ENCODE peak calls at places on chromosome 1, in seven cellular contexts. One of them, this sample, is unnamed.

GRCh38 chr1:149967041-149967440 is 30.4 kb upstream of the MTMR11 start:
- DNase-seq in dermis blood vessel endothelial cell: no peak
- DNase-seq in stomach: no peak
- DNase-seq in activated CD8-positive, alpha-beta T cell treated with anti-CD3 and anti-CD28 coated beads for 36 hours: no peak
- DNase-seq in CD4-positive, alpha-beta memory T cell: no peak
- DNase-seq in stimulated activated CD4-positive, alpha-beta T cell treated with anti-CD3 and anti-CD28 coated beads, TNF-alpha, amount 100 ng/mL, for 1 hour: no peak
- DNase-seq in CD4-positive, alpha-beta T cell: no peak
- DNase-seq in this sample: no peak

GRCh38 chr1:5769146-5769545 is 223.1 kb downstream of the NPHP4 start:
- DNase-seq in CD4-positive, alpha-beta memory T cell: no peak
- DNase-seq in activated CD8-positive, alpha-beta T cell treated with anti-CD3 and anti-CD28 coated beads for 36 hours: no peak
- DNase-seq in CD4-positive, alpha-beta T cell: no peak
- DNase-seq in dermis blood vessel endothelial cell: no peak
- DNase-seq in stomach: no peak
- DNase-seq in stimulated activated CD4-positive, alpha-beta T cell treated with anti-CD3 and anti-CD28 coated beads, TNF-alpha, amount 100 ng/mL, for 1 hour: no peak
- DNase-seq in this sample: no peak

GRCh38 chr1:209850342-209850979 is 22.7 kb downstream of the UTP25 start:
- DNase-seq in stimulated activated CD4-positive, alpha-beta T cell treated with anti-CD3 and anti-CD28 coated beads, TNF-alpha, amount 100 ng/mL, for 1 hour: no peak
- DNase-seq in activated CD8-positive, alpha-beta T cell treated with anti-CD3 and anti-CD28 coated beads for 36 hours: peak; percentile 54
- DNase-seq in stomach: peak; percentile 36
- DNase-seq in CD4-positive, alpha-beta memory T cell: no peak
- DNase-seq in CD4-positive, alpha-beta T cell: no peak
- DNase-seq in dermis blood vessel endothelial cell: peak; percentile 91
- DNase-seq in this sample: no peak

GRCh38 chr1:6350416-6351088 is 43.0 kb downstream of the ACOT7 start:
- DNase-seq in dermis blood vessel endothelial cell: no peak
- DNase-seq in stimulated activated CD4-positive, alpha-beta T cell treated with anti-CD3 and anti-CD28 coated beads, TNF-alpha, amount 100 ng/mL, for 1 hour: no peak
- DNase-seq in activated CD8-positive, alpha-beta T cell treated with anti-CD3 and anti-CD28 coated beads for 36 hours: no peak
- DNase-seq in CD4-positive, alpha-beta memory T cell: no peak
- DNase-seq in CD4-positive, alpha-beta T cell: no peak
- DNase-seq in stomach: peak; percentile 93
- DNase-seq in this sample: no peak

GRCh38 chr1:36522021-36522420 is 39.3 kb upstream of the CSF3R start:
- DNase-seq in stomach: peak; percentile 9
- DNase-seq in dermis blood vessel endothelial cell: no peak
- DNase-seq in stimulated activated CD4-positive, alpha-beta T cell treated with anti-CD3 and anti-CD28 coated beads, TNF-alpha, amount 100 ng/mL, for 1 hour: no peak
- DNase-seq in CD4-positive, alpha-beta memory T cell: no peak
- DNase-seq in activated CD8-positive, alpha-beta T cell treated with anti-CD3 and anti-CD28 coated beads for 36 hours: no peak
- DNase-seq in CD4-positive, alpha-beta T cell: no peak
- DNase-seq in this sample: no peak

GRCh38 chr1:233304489-233305102 is 9.1 kb upstream of the PCNX2 start:
- DNase-seq in stomach: no peak
- DNase-seq in CD4-positive, alpha-beta memory T cell: peak; percentile 29
- DNase-seq in stimulated activated CD4-positive, alpha-beta T cell treated with anti-CD3 and anti-CD28 coated beads, TNF-alpha, amount 100 ng/mL, for 1 hour: no peak
- DNase-seq in CD4-positive, alpha-beta T cell: no peak
- DNase-seq in activated CD8-positive, alpha-beta T cell treated with anti-CD3 and anti-CD28 coated beads for 36 hours: no peak
- DNase-seq in dermis blood vessel endothelial cell: peak; percentile 38
- DNase-seq in this sample: no peak

GRCh38 chr1:183012301-183012994 is 10.8 kb upstream of the LAMC1 start:
- DNase-seq in CD4-positive, alpha-beta memory T cell: no peak
- DNase-seq in CD4-positive, alpha-beta T cell: no peak
- DNase-seq in dermis blood vessel endothelial cell: peak; percentile 44
- DNase-seq in activated CD8-positive, alpha-beta T cell treated with anti-CD3 and anti-CD28 coated beads for 36 hours: no peak
- DNase-seq in stimulated activated CD4-positive, alpha-beta T cell treated with anti-CD3 and anti-CD28 coated beads, TNF-alpha, amount 100 ng/mL, for 1 hour: no peak
- DNase-seq in stomach: no peak
- DNase-seq in this sample: no peak

GRCh38 chr1:177780096-177780700 is 189.7 kb downstream of the SEC16B start:
- DNase-seq in stimulated activated CD4-positive, alpha-beta T cell treated with anti-CD3 and anti-CD28 coated beads, TNF-alpha, amount 100 ng/mL, for 1 hour: no peak
- DNase-seq in CD4-positive, alpha-beta memory T cell: no peak
- DNase-seq in stomach: no peak
- DNase-seq in activated CD8-positive, alpha-beta T cell treated with anti-CD3 and anti-CD28 coated beads for 36 hours: no peak
- DNase-seq in CD4-positive, alpha-beta T cell: no peak
- DNase-seq in dermis blood vessel endothelial cell: peak; percentile 52
- DNase-seq in this sample: peak; percentile 6

GRCh38 chr1:115977481-115978258 is 1.4 kb downstream of the SLC22A15 start:
- DNase-seq in dermis blood vessel endothelial cell: no peak
- DNase-seq in stomach: no peak
- DNase-seq in activated CD8-positive, alpha-beta T cell treated with anti-CD3 and anti-CD28 coated beads for 36 hours: no peak
- DNase-seq in stimulated activated CD4-positive, alpha-beta T cell treated with anti-CD3 and anti-CD28 coated beads, TNF-alpha, amount 100 ng/mL, for 1 hour: no peak
- DNase-seq in CD4-positive, alpha-beta T cell: no peak
- DNase-seq in CD4-positive, alpha-beta memory T cell: no peak
- DNase-seq in this sample: no peak

This sample was measured in GM12891.